ENCODE peak calls at places on chromosomes 4 and X, in six cellular contexts. P is activated T-helper 1 cell treated with anti-CD3 and anti-CD28 coated beads, Interleukin-2, amount 50 U/mL, for 16 hours; B is GM13977; J is midbrain; Z is B cell; V is astrocyte. Y is an unnamed sample.

GRCh38 chrX:103063918-103064434 is at the start of gene BEX1:
- DNase-seq in P (no peak), Z (no peak), V (peak), J (peak), B (peak), Y (peak)

GRCh38 chr4:93480452-93480851 is 348.1 kb upstream of the ATOH1 start:
- DNase-seq in V (no peak), J (no peak), Z (no peak), P (no peak), B (no peak), Y (no peak)

GRCh38 chr4:184283659-184284335 is 66.1 kb upstream of the ENPP6 start:
- DNase-seq in Z (no peak), P (no peak), V (no peak), B (no peak), J (no peak), Y (no peak)

GRCh38 chrX:9339603-9340569 is 125.0 kb upstream of the TBL1X start:
- DNase-seq in B (no peak), Z (no peak), V (no peak), J (no peak), P (no peak), Y (no peak)

GRCh38 chrX:102651968-102652744 is 873 bp downstream of the GPRASP1 start:
- DNase-seq in V (no peak), Z (peak), B (no peak), J (peak), P (no peak), Y (no peak)

GRCh38 chr4:25013756-25014737 is 16.7 kb downstream of the LGI2 start:
- DNase-seq in P (no peak), Z (no peak), B (no peak), V (no peak), J (no peak), Y (no peak)

GRCh38 chr4:110275871-110276270 is 77.5 kb upstream of the ELOVL6 start:
- DNase-seq in Z (no peak), P (no peak), V (peak), B (no peak), J (no peak), Y (peak)

GRCh38 chrX:30971761-30972603 is 82.9 kb upstream of the TAB3 start:
- DNase-seq in B (peak), V (peak), Z (no peak), J (peak), P (no peak), Y (peak)

GRCh38 chr4:123564758-123565346 is 168.3 kb downstream of the SPRY1 start:
- DNase-seq in J (peak), B (peak), V (peak), P (no peak), Z (peak), Y (no peak)

GRCh38 chr4:133186210-133186609 is 37.1 kb downstream of the PCDH10 start:
- DNase-seq in Z (no peak), B (no peak), P (no peak), J (no peak), V (peak), Y (peak)

Y was measured in HS-27A.